ENCODE peak calls at places on chromosomes 16 and 17, in five cellular contexts. One of them, this sample, is unnamed. For H3K27me3 and H3K36me3, the result is how much of the 10 kb centered on the place peaks cover.

GRCh38 chr16:28255838-28256237 is 36.5 kb upstream of the SBK1 start:
- DNase-seq in mesendoderm: no peak
- DNase-seq in right lobe of liver: no peak
- DNase-seq in Panc1: no peak
- DNase-seq in mammary epithelial cell: no peak
- DNase-seq in this sample: no peak

GRCh38 chr16:3152273-3153076 is 17.6 kb downstream of the ZNF213 start:
- DNase-seq in Panc1: peak
- DNase-seq in right lobe of liver: peak
- DNase-seq in mesendoderm: peak
- DNase-seq in mammary epithelial cell: peak
- DNase-seq in this sample: peak

GRCh38 chr17:63919311-63919723 is 678 bp upstream of the GH1 start:
- DNase-seq in mesendoderm: peak
- DNase-seq in Panc1: peak
- DNase-seq in mammary epithelial cell: peak
- DNase-seq in right lobe of liver: no peak
- DNase-seq in this sample: peak

GRCh38 chr17:68327823-68328557 is 36.7 kb downstream of the ARSG start:
- DNase-seq in mesendoderm: peak
- DNase-seq in Panc1: no peak
- DNase-seq in mammary epithelial cell: no peak
- DNase-seq in right lobe of liver: no peak
- DNase-seq in this sample: no peak

GRCh38 chr16:88128556-88128955 is 177.3 kb downstream of the BANP start:
- DNase-seq in Panc1: no peak
- DNase-seq in right lobe of liver: no peak
- DNase-seq in mammary epithelial cell: no peak
- DNase-seq in mesendoderm: no peak
- DNase-seq in this sample: peak

GRCh38 chr17:50053654-50053960 is 2.3 kb upstream of the ITGA3 start:
- DNase-seq in mammary epithelial cell: peak
- DNase-seq in mesendoderm: no peak
- DNase-seq in right lobe of liver: no peak
- DNase-seq in Panc1: no peak
- DNase-seq in this sample: no peak

GRCh38 chr16:24151482-24151939 is 104.6 kb upstream of the CACNG3 start:
- DNase-seq in Panc1: no peak
- DNase-seq in right lobe of liver: no peak
- DNase-seq in mesendoderm: peak
- DNase-seq in mammary epithelial cell: no peak
- DNase-seq in this sample: peak

GRCh38 chr16:54285414-54286066 is 1.0 kb downstream of the IRX3 start:
- DNase-seq in mammary epithelial cell: peak
- DNase-seq in mesendoderm: peak
- DNase-seq in Panc1: no peak
- DNase-seq in right lobe of liver: no peak
- DNase-seq in this sample: peak

GRCh38 chr17:82846061-82846691 is 6.4 kb upstream of the ZNF750 start:
- DNase-seq in right lobe of liver: no peak
- DNase-seq in Panc1: no peak
- DNase-seq in mesendoderm: no peak
- DNase-seq in mammary epithelial cell: no peak
- DNase-seq in this sample: no peak

GRCh38 chr16:85568519-85568918 is 44.6 kb upstream of the GSE1 start:
- DNase-seq in Panc1: no peak
- DNase-seq in mesendoderm: no peak
- DNase-seq in right lobe of liver: peak
- DNase-seq in mammary epithelial cell: no peak
- DNase-seq in this sample: no peak

GRCh38 chr17:37359682-37360188 is 16.1 kb upstream of the C17orf78 start:
- DNase-seq in Panc1: no peak
- DNase-seq in right lobe of liver: no peak
- DNase-seq in mesendoderm: peak
- DNase-seq in mammary epithelial cell: no peak
- DNase-seq in this sample: no peak

GRCh38 chr16:27458196-27458728 is 56.3 kb downstream of the IL21R start:
- DNase-seq in Panc1: no peak
- DNase-seq in right lobe of liver: no peak
- DNase-seq in mammary epithelial cell: peak
- DNase-seq in mesendoderm: no peak
- DNase-seq in this sample: no peak

GRCh38 chr17:57913576-57914273 is 41.5 kb downstream of the CUEDC1 start:
- DNase-seq in mammary epithelial cell: no peak
- DNase-seq in Panc1: no peak
- DNase-seq in mesendoderm: no peak
- DNase-seq in right lobe of liver: no peak
- DNase-seq in this sample: no peak

GRCh38 chr16:89687092-89687940 is 827 bp downstream of the CDK10 start:
- DNase-seq in mesendoderm: peak
- DNase-seq in right lobe of liver: peak
- DNase-seq in Panc1: no peak
- DNase-seq in mammary epithelial cell: peak
- DNase-seq in this sample: peak

GRCh38 chr16:23629516-23629915 is 11.6 kb downstream of the PALB2 start:
- DNase-seq in mammary epithelial cell: peak
- DNase-seq in right lobe of liver: no peak
- DNase-seq in Panc1: no peak
- DNase-seq in mesendoderm: no peak
- DNase-seq in this sample: no peak

GRCh38 chr16:89409161-89409711 is 81.1 kb downstream of the ANKRD11 start:
- DNase-seq in right lobe of liver: no peak
- DNase-seq in mammary epithelial cell: peak
- DNase-seq in Panc1: no peak
- DNase-seq in mesendoderm: peak
- DNase-seq in this sample: no peak

GRCh38 chr17:57940653-57941329 is 14.4 kb downstream of the CUEDC1 start:
- DNase-seq in Panc1: no peak
- DNase-seq in mammary epithelial cell: no peak
- DNase-seq in mesendoderm: no peak
- DNase-seq in right lobe of liver: no peak
- DNase-seq in this sample: no peak

GRCh38 chr16:50862818-50863672 is 121.2 kb downstream of the CYLD start:
- DNase-seq in mammary epithelial cell: no peak
- DNase-seq in right lobe of liver: no peak
- DNase-seq in mesendoderm: no peak
- DNase-seq in Panc1: no peak
- DNase-seq in this sample: peak

DNA sequence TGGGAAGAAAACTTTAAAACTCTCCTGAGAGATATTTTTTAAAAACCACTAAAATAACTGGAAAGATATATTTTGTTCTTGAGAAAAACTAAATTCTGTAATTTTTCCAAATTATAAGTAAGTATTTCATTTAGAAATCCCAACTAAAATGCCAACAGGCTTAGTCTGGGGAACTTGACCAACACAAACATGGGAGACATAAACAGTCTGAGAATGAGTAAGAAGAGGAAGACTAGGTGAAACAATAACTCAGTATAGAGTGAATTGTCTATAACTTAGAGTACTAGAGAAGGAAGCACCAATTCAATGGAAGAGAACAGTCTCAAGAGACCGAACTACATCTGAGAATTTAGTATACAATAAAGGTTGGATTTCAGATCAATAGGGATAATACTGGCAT is 2.9 kb downstream of the CMTM1 start:
- DNase-seq in Panc1: no peak
- DNase-seq in mesendoderm: no peak
- DNase-seq in right lobe of liver: no peak
- DNase-seq in mammary epithelial cell: peak
- DNase-seq in this sample: no peak
- H3K4me3 ChIP-seq in Panc1: no peak
- H3K4me3 ChIP-seq in mesendoderm: no peak
- H3K4me3 ChIP-seq in right lobe of liver: no peak
- H3K4me3 ChIP-seq in mammary epithelial cell: no peak
- H3K4me3 ChIP-seq in this sample: no peak

GRCh38 chr16:84349852-84350565 is 18.3 kb upstream of the ATP2C2 start:
- DNase-seq in mammary epithelial cell: no peak
- DNase-seq in right lobe of liver: no peak
- DNase-seq in mesendoderm: no peak
- DNase-seq in Panc1: no peak
- DNase-seq in this sample: no peak
- H3K27me3 ChIP-seq in mammary epithelial cell: under half
- H3K27me3 ChIP-seq in right lobe of liver: under half
- H3K27me3 ChIP-seq in mesendoderm: under half
- H3K27me3 ChIP-seq in Panc1: under half
- H3K27me3 ChIP-seq in this sample: under half

GRCh38 chr17:51189162-51189561 is 23.0 kb downstream of the NME2 start:
- DNase-seq in mammary epithelial cell: no peak
- DNase-seq in mesendoderm: no peak
- DNase-seq in Panc1: no peak
- DNase-seq in right lobe of liver: no peak
- DNase-seq in this sample: no peak
- H3K36me3 ChIP-seq in mammary epithelial cell: under half
- H3K36me3 ChIP-seq in mesendoderm: under half
- H3K36me3 ChIP-seq in Panc1: under half
- H3K36me3 ChIP-seq in right lobe of liver: under half
- H3K36me3 ChIP-seq in this sample: under half

DNA sequence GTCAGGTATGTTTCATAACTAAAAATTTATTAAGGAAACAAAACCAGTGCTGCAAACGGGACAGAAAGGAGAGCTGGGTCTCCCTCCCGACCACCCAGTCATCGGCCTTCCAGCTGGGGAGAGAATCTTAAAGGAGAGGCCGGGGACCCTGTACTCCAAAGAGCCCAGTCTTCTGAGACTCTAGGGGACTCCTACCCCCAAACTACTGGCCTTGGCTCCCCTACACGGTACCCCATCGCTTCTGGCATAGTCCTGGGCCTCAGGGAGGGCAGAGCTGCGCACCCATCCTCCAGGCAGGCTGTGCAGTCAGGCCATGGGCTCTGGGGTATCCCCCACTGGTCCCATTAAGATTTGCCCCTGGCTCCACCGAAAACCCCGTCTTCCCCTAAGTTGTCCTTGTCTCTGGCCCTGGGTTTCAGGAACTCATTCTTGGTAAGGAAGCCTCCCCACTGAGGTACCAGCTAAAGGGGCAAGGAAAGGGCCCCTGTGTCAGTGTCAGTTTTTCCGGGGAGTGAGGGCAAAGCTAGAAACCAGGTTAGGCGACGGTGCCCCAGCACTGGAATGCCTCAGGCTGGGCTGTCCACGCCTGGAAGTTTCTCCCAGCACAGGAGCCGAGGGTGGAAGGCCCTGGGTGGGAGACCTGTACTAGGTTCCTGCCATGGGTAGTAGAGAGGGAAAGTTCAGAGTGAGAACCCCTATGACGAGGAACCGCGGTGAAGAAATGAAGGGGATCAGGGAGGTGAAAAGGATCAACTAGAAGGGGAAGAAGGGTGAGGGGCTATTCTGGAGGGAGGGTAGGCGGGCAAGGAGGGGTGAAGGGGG is 5.1 kb downstream of the HIC1 start:
- DNase-seq in mammary epithelial cell: no peak
- DNase-seq in Panc1: no peak
- DNase-seq in mesendoderm: no peak
- DNase-seq in right lobe of liver: no peak
- DNase-seq in this sample: peak
- H3K4me3 ChIP-seq in mammary epithelial cell: no peak
- H3K4me3 ChIP-seq in Panc1: no peak
- H3K4me3 ChIP-seq in mesendoderm: no peak
- H3K4me3 ChIP-seq in right lobe of liver: no peak
- H3K4me3 ChIP-seq in this sample: no peak

DNA sequence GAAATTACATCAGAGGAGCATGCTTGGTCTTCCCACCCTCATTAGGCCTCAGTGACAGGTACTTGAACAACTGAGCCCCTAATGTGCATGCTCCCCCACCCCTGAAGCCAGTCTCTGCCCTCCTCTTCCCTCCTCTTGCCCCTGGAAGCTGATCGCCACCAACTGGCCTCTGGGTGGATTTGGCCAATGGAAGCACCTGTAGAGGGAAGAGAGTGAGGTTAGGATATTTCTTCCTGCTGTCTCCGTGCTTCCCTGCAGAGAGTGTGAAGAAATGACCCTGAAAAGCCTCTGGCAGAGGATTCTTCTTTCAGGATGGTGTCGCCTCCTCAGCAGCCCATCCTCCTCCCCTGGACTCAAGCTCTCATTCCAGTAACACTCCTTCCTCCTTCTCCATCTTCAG is 5.9 kb upstream of the CBLN1 start:
- DNase-seq in mammary epithelial cell: no peak
- DNase-seq in right lobe of liver: no peak
- DNase-seq in Panc1: no peak
- DNase-seq in mesendoderm: peak
- DNase-seq in this sample: peak
- H3K27me3 ChIP-seq in mammary epithelial cell: under half
- H3K27me3 ChIP-seq in right lobe of liver: under half
- H3K27me3 ChIP-seq in Panc1: under half
- H3K27me3 ChIP-seq in mesendoderm: under half
- H3K27me3 ChIP-seq in this sample: under half

GRCh38 chr16:14219983-14220382 is 148.9 kb downstream of the MRTFB start:
- DNase-seq in Panc1: no peak
- DNase-seq in right lobe of liver: no peak
- DNase-seq in mammary epithelial cell: no peak
- DNase-seq in mesendoderm: peak
- DNase-seq in this sample: no peak
- H3K36me3 ChIP-seq in Panc1: under half
- H3K36me3 ChIP-seq in right lobe of liver: under half
- H3K36me3 ChIP-seq in mammary epithelial cell: under half
- H3K36me3 ChIP-seq in mesendoderm: under half
- H3K36me3 ChIP-seq in this sample: under half

GRCh38 chr16:672851-673250 is 2.6 kb upstream of the RHBDL1 start:
- DNase-seq in right lobe of liver: no peak
- DNase-seq in mesendoderm: no peak
- DNase-seq in mammary epithelial cell: no peak
- DNase-seq in Panc1: no peak
- DNase-seq in this sample: no peak
- H3K4me3 ChIP-seq in right lobe of liver: no peak
- H3K4me3 ChIP-seq in mesendoderm: no peak
- H3K4me3 ChIP-seq in mammary epithelial cell: no peak
- H3K4me3 ChIP-seq in Panc1: no peak
- H3K4me3 ChIP-seq in this sample: no peak

GRCh38 chr17:34580685-34581445 is 1.5 kb downstream of the TMEM132E start:
- DNase-seq in Panc1: no peak
- DNase-seq in mammary epithelial cell: no peak
- DNase-seq in mesendoderm: peak
- DNase-seq in right lobe of liver: no peak
- DNase-seq in this sample: peak

GRCh38 chr17:34578016-34578415 is 1.4 kb upstream of the TMEM132E start:
- DNase-seq in mesendoderm: no peak
- DNase-seq in right lobe of liver: no peak
- DNase-seq in mammary epithelial cell: no peak
- DNase-seq in Panc1: no peak
- DNase-seq in this sample: peak

GRCh38 chr17:34579979-34580684 is 750 bp downstream of the TMEM132E start:
- DNase-seq in mammary epithelial cell: peak
- DNase-seq in Panc1: no peak
- DNase-seq in mesendoderm: peak
- DNase-seq in right lobe of liver: peak
- DNase-seq in this sample: peak

GRCh38 chr17:34579017-34579946 is at the start of gene TMEM132E:
- DNase-seq in mammary epithelial cell: peak
- DNase-seq in mesendoderm: peak
- DNase-seq in right lobe of liver: no peak
- DNase-seq in Panc1: no peak
- DNase-seq in this sample: peak

GRCh38 chr17:34578656-34579016 is 746 bp upstream of the TMEM132E start:
- DNase-seq in Panc1: no peak
- DNase-seq in right lobe of liver: no peak
- DNase-seq in mammary epithelial cell: no peak
- DNase-seq in mesendoderm: no peak
- DNase-seq in this sample: no peak
- H3K27me3 ChIP-seq in Panc1: under half
- H3K27me3 ChIP-seq in right lobe of liver: under half
- H3K27me3 ChIP-seq in mammary epithelial cell: under half
- H3K27me3 ChIP-seq in mesendoderm: half or more
- H3K27me3 ChIP-seq in this sample: half or more

This sample was measured in H7.